ENCODE peak calls at places on chromosomes 2 and 18, in four cellular contexts. One of them, this sample, is unnamed. For H3K36me3 and H3K27me3, the result is how much of the 10 kb centered on the place peaks cover.

GRCh38 chr18:7062844-7063243 is 54.8 kb downstream of the LAMA1 start:
- DNase-seq in PC-9: no peak
- DNase-seq in heart right ventricle: no peak
- DNase-seq in esophagus muscularis mucosa: no peak
- DNase-seq in this sample: no peak

GRCh38 chr2:69615078-69615630 is 28.4 kb downstream of the AAK1 start:
- DNase-seq in PC-9: peak
- DNase-seq in heart right ventricle: no peak
- DNase-seq in esophagus muscularis mucosa: no peak
- DNase-seq in this sample: no peak

GRCh38 chr2:10258726-10259125 is 44.0 kb upstream of the HPCAL1 start:
- DNase-seq in PC-9: no peak
- DNase-seq in heart right ventricle: no peak
- DNase-seq in esophagus muscularis mucosa: no peak
- DNase-seq in this sample: no peak

GRCh38 chr2:119475225-119475856 is 43.7 kb downstream of the TMEM37 start:
- DNase-seq in PC-9: no peak
- DNase-seq in heart right ventricle: peak
- DNase-seq in esophagus muscularis mucosa: no peak
- DNase-seq in this sample: no peak

GRCh38 chr2:59575191-59575590 is 978.3 kb downstream of the BCL11A start:
- DNase-seq in PC-9: no peak
- DNase-seq in heart right ventricle: no peak
- DNase-seq in esophagus muscularis mucosa: no peak
- DNase-seq in this sample: no peak

GRCh38 chr2:72921088-72921851 is 4.0 kb downstream of the EMX1 start:
- DNase-seq in PC-9: no peak
- DNase-seq in heart right ventricle: no peak
- DNase-seq in esophagus muscularis mucosa: no peak
- DNase-seq in this sample: no peak

GRCh38 chr2:8457620-8458255 is 224.1 kb upstream of the ID2 start:
- DNase-seq in PC-9: no peak
- DNase-seq in heart right ventricle: no peak
- DNase-seq in esophagus muscularis mucosa: no peak
- DNase-seq in this sample: no peak

GRCh38 chr18:75173125-75173432 is 35.9 kb downstream of the PTGR3 start:
- DNase-seq in PC-9: no peak
- DNase-seq in heart right ventricle: no peak
- DNase-seq in esophagus muscularis mucosa: peak
- DNase-seq in this sample: no peak

GRCh38 chr2:178345951-178346350 is 105.0 kb downstream of the PRKRA start:
- DNase-seq in PC-9: no peak
- DNase-seq in heart right ventricle: no peak
- DNase-seq in esophagus muscularis mucosa: no peak
- DNase-seq in this sample: no peak

GRCh38 chr2:8238521-8239230 is 443.2 kb upstream of the ID2 start:
- DNase-seq in PC-9: no peak
- DNase-seq in heart right ventricle: peak
- DNase-seq in esophagus muscularis mucosa: no peak
- DNase-seq in this sample: no peak

GRCh38 chr2:205364261-205364660 is 318.0 kb upstream of the NRP2 start:
- DNase-seq in PC-9: no peak
- DNase-seq in heart right ventricle: no peak
- DNase-seq in esophagus muscularis mucosa: no peak
- DNase-seq in this sample: no peak

GRCh38 chr2:122029945-122030344 is 274.5 kb downstream of the TSN start:
- DNase-seq in PC-9: peak
- DNase-seq in heart right ventricle: no peak
- DNase-seq in esophagus muscularis mucosa: no peak
- DNase-seq in this sample: no peak

GRCh38 chr2:109428281-109428680 is 185.5 kb downstream of the SEPTIN10 start:
- DNase-seq in PC-9: no peak
- DNase-seq in heart right ventricle: no peak
- DNase-seq in esophagus muscularis mucosa: no peak
- DNase-seq in this sample: no peak

GRCh38 chr2:104388296-104388695 is 465.6 kb upstream of the POU3F3 start:
- DNase-seq in PC-9: no peak
- DNase-seq in heart right ventricle: no peak
- DNase-seq in esophagus muscularis mucosa: no peak
- DNase-seq in this sample: peak

GRCh38 chr2:44290271-44290670 is 15.0 kb downstream of the SLC3A1 start:
- DNase-seq in PC-9: no peak
- DNase-seq in heart right ventricle: no peak
- DNase-seq in esophagus muscularis mucosa: no peak
- DNase-seq in this sample: peak

DNA sequence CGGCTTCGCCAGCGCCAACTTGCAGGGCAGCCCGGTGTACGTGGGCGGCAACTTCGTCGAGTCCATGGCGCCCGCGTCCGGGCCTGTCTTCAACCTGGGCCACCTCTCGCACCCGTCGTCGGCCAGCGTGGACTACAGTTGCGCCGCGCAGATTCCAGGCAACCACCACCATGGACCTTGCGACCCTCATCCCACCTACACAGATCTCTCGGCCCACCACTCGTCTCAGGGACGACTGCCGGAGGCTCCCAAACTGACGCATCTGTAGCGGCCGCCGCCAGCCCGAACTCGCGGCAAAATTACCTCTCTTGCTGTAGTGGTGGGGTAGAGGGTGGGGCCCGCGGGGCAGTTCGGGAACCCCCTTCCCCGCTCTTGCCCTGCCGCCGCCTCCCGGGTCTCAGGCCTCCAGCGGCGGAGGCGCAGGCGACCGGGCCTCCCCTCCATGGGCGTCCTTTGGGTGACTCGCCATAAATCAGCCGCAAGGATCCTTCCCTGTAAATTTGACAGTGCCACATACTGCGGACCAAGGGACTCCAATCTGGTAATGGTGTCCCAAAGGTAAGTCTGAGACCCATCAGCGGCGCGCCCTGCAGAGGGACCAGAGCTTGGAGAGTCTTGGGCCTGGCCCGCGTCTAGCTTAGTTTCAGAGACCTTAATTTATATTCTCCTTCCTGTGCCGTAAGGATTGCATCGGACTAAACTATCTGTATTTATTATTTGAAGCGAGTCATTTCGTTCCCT is 15.1 kb downstream of the HOXD3 start:
- DNase-seq in PC-9: no peak
- DNase-seq in heart right ventricle: no peak
- DNase-seq in esophagus muscularis mucosa: no peak
- DNase-seq in this sample: no peak
- TF ChIP-seq CTCF in PC-9: no peak
- TF ChIP-seq CTCF in heart right ventricle: no peak
- TF ChIP-seq CTCF in esophagus muscularis mucosa: no peak
- TF ChIP-seq CTCF in this sample: no peak

DNA sequence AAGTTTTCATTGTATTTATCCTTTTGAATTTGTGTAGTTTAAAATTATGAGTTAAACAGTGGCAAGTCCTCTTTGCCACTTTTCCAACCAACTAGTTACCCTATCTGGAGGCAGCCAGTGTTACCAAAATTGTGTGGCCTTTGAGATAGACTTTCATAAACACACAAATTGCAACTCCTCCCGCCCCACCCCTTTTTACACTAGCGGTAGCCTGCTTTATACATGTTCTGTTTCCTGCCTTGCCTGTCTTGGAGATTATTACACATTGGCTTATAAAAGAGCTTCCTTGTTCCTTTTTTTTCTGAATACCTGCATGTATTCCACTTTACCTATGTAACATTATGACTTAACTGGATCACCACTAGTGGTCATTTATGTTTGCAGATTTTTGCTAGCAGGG is 56.5 kb downstream of the RPIA start:
- DNase-seq in PC-9: no peak
- DNase-seq in heart right ventricle: no peak
- DNase-seq in esophagus muscularis mucosa: no peak
- DNase-seq in this sample: no peak
- H3K36me3 ChIP-seq in PC-9: under half
- H3K36me3 ChIP-seq in heart right ventricle: half or more
- H3K36me3 ChIP-seq in esophagus muscularis mucosa: half or more
- H3K36me3 ChIP-seq in this sample: under half

GRCh38 chr2:224136394-224136793 is 97.3 kb upstream of the SERPINE2 start:
- DNase-seq in PC-9: no peak
- DNase-seq in heart right ventricle: no peak
- DNase-seq in esophagus muscularis mucosa: peak
- DNase-seq in this sample: no peak
- H3K27me3 ChIP-seq in PC-9: under half
- H3K27me3 ChIP-seq in heart right ventricle: under half
- H3K27me3 ChIP-seq in esophagus muscularis mucosa: under half
- H3K27me3 ChIP-seq in this sample: under half

DNA sequence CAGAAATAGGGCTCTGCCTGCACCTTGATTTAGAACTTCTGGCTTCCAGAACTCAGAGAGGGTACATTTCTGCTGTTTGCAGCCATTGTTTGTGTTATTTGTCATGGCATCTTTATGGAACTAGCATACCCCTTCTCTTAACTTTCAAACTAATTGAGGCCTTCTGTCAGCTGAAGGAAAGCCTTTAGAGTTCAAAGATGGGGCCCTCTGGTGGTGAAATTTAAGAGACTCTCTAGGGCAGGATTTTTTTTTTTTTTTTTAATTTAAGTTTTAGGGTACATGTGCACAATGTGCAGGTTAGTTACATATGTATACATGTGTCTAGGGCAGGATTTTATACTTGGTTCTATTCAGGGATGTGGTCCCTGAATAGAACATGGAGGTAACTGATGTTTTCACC is 260.6 kb upstream of the LINC00305 start:
- DNase-seq in PC-9: no peak
- DNase-seq in heart right ventricle: no peak
- DNase-seq in esophagus muscularis mucosa: no peak
- DNase-seq in this sample: no peak
- TF ChIP-seq CTCF in PC-9: peak
- TF ChIP-seq CTCF in heart right ventricle: peak
- TF ChIP-seq CTCF in esophagus muscularis mucosa: no peak
- TF ChIP-seq CTCF in this sample: peak

DNA sequence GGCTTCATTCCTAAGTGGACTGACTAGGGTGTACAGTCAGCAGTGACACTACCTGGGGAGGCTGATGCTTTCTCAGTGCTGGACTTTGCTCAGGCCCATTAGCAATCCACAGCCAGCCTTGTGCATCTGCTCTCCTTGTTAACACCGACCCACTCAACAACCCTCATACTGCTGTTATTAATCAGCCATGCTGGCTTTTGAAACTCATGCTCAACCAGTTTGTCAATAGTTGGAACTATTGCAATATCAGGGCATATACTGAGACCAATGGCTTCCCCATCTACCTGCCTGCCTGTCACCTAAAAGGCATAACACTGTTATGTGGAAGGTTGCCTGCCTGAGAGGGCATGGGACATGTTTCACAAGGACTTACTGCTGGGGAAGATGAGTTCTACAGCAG is 39.4 kb downstream of the GAD1 start:
- DNase-seq in PC-9: no peak
- DNase-seq in heart right ventricle: no peak
- DNase-seq in esophagus muscularis mucosa: no peak
- DNase-seq in this sample: no peak
- H3K36me3 ChIP-seq in PC-9: under half
- H3K36me3 ChIP-seq in heart right ventricle: under half
- H3K36me3 ChIP-seq in esophagus muscularis mucosa: under half
- H3K36me3 ChIP-seq in this sample: under half